ENCODE peak calls at places on chromosomes 13 and 19, in six cellular contexts. D, V, N, T, A and K are unnamed samples.

GRCh38 chr13:110921209-110921608 is 6.3 kb upstream of the ANKRD10 start:
- DNase-seq in D (no peak), V (no peak), A (no peak), T (no peak), N (no peak), K (no peak)

GRCh38 chr13:20967340-20967739 is 64.8 kb upstream of the XPO4 start:
- DNase-seq in D (no peak), T (no peak), A (no peak), N (no peak), V (no peak), K (no peak)

GRCh38 chr19:23770672-23771250 is 12.1 kb upstream of the ZNF681 start:
- DNase-seq in A (no peak), T (no peak), V (no peak), N (no peak), D (no peak), K (no peak)

GRCh38 chr19:45508931-45509691 is 1.8 kb downstream of the VASP start:
- DNase-seq in T (no peak), D (peak; percentile 88), N (no peak), V (peak; percentile 75), A (peak; percentile 79), K (peak; percentile 71)

GRCh38 chr13:30743319-30744055 is 8.1 kb downstream of the ALOX5AP start:
- DNase-seq in N (peak; percentile 98), V (peak; percentile 99), A (peak; percentile 44), D (no peak), T (peak; percentile 99), K (peak; percentile 55)

GRCh38 chr19:42010245-42011126 is 16.5 kb upstream of the ATP1A3 start:
- DNase-seq in V (no peak), T (no peak), A (no peak), N (peak; percentile 14), D (no peak), K (no peak)

GRCh38 chr19:11296264-11296663 is 304 bp downstream of the TSPAN16 start:
- DNase-seq in N (no peak), D (no peak), T (no peak), A (no peak), V (no peak), K (no peak)

GRCh38 chr13:74562381-74562780 is 428.2 kb upstream of the KLF12 start:
- DNase-seq in N (peak; percentile 12), T (no peak), V (peak; percentile 34), D (no peak), A (no peak), K (no peak)

GRCh38 chr19:39679791-39680168 is 24.1 kb downstream of the LGALS16 start:
- DNase-seq in N (no peak), V (no peak), T (no peak), D (peak; percentile 15), A (no peak), K (no peak)

GRCh38 chr19:928471-929259 is 2.8 kb downstream of the ARID3A start:
- DNase-seq in T (no peak), A (no peak), V (no peak), D (no peak), N (no peak), K (no peak)

GRCh38 chr13:48840366-48840765 is 135.3 kb upstream of the FNDC3A start:
- DNase-seq in N (no peak), T (no peak), V (no peak), D (no peak), A (no peak), K (no peak)

GRCh38 chr13:32385369-32385768 is 42.6 kb downstream of the N4BP2L1 start:
- DNase-seq in T (no peak), V (no peak), D (no peak), A (no peak), N (no peak), K (no peak)

GRCh38 chr13:52127783-52128702 is 830 bp downstream of the NEK5 start:
- DNase-seq in V (peak; percentile 70), A (peak; percentile 55), N (no peak), T (no peak), D (peak; percentile 87), K (peak; percentile 64)

GRCh38 chr19:47882890-47883289 is 3.2 kb downstream of the SULT2A1 start:
- DNase-seq in T (no peak), V (no peak), N (no peak), A (no peak), D (no peak), K (no peak)

GRCh38 chr13:29993716-29994488 is 143.5 kb upstream of the UBL3 start:
- DNase-seq in T (peak; percentile 30), V (peak; percentile 92), N (peak; percentile 38), A (no peak), D (peak; percentile 8), K (no peak)

GRCh38 chr13:50527612-50528509 is 315.6 kb downstream of the DLEU7 start:
- DNase-seq in T (no peak), N (no peak), D (no peak), V (no peak), A (no peak), K (no peak)